ENCODE peak calls at places on chromosomes 4 and X, in seven cellular contexts. L is WERI-Rb-1; W is activated T-cell treated with anti-CD3 and anti-CD28 coated beads, Interleukin-2, amount 50 U/mL, for 24 hours; Z is ascending aorta; S is lower lobe of right lung; E is A549; K is GM04504. A is an unnamed sample.

GRCh38 chr4:98673978-98674377 is 15.6 kb upstream of the TSPAN5 start:
- DNase-seq in Z (no peak), S (no peak), W (no peak), K (no peak), E (no peak), L (no peak), A (no peak)

GRCh38 chr4:53654300-53654758 is 63.0 kb upstream of the LNX1 start:
- DNase-seq in S (no peak), K (peak), Z (peak), L (no peak), E (no peak), W (no peak), A (no peak)

GRCh38 chr4:140862182-140862442 is 105.9 kb upstream of the TBC1D9 start:
- DNase-seq in E (no peak), L (no peak), W (no peak), K (no peak), Z (no peak), S (no peak), A (no peak)

GRCh38 chr4:133152801-133153526 is 3.9 kb downstream of the PCDH10 start:
- DNase-seq in Z (peak), K (no peak), E (no peak), S (no peak), W (no peak), L (no peak), A (no peak)

GRCh38 chr4:175066923-175067627 is 148.9 kb downstream of the ADAM29 start:
- DNase-seq in K (no peak), E (no peak), L (no peak), S (no peak), Z (no peak), W (no peak), A (no peak)

GRCh38 chrX:110038900-110039299 is 36.0 kb downstream of the TMEM164 start:
- DNase-seq in L (no peak), E (no peak), W (no peak), S (no peak), Z (no peak), K (no peak), A (no peak)

GRCh38 chr4:25090516-25090915 is 59.8 kb upstream of the LGI2 start:
- DNase-seq in W (no peak), K (no peak), S (no peak), Z (no peak), L (no peak), E (no peak), A (no peak)

GRCh38 chrX:54178100-54178940 is 4.7 kb downstream of the FAM120C start:
- DNase-seq in W (no peak), S (no peak), E (peak), K (no peak), L (no peak), Z (no peak), A (no peak)

GRCh38 chr4:15778191-15778741 is at the start of gene CD38:
- DNase-seq in W (peak), E (peak), S (peak), K (no peak), L (no peak), Z (no peak), A (no peak)

GRCh38 chr4:16573181-16573580 is 325.3 kb downstream of the LDB2 start:
- DNase-seq in E (no peak), L (no peak), K (no peak), W (no peak), Z (no peak), S (no peak), A (no peak)

GRCh38 chrX:119062750-119063374 is 9.9 kb upstream of the CT47C1 start:
- DNase-seq in E (no peak), K (no peak), S (no peak), W (no peak), L (no peak), Z (no peak), A (no peak)

GRCh38 chr4:28482580-28482979 is 1621.9 kb downstream of the STIM2 start:
- DNase-seq in K (no peak), L (no peak), E (no peak), W (no peak), Z (no peak), S (no peak), A (no peak)

GRCh38 chr4:185737489-185738037 is 74.4 kb downstream of the SORBS2 start:
- DNase-seq in S (no peak), Z (no peak), E (no peak), K (no peak), L (no peak), W (no peak), A (no peak)

GRCh38 chr4:86033171-86033570 is 326.7 kb downstream of the MAPK10 start:
- DNase-seq in L (no peak), K (peak), Z (peak), W (no peak), E (no peak), S (peak), A (no peak)

GRCh38 chrX:147476008-147476407 is 435.7 kb upstream of the FMR1 start:
- DNase-seq in S (no peak), K (no peak), L (no peak), W (no peak), E (peak), Z (no peak), A (no peak)

GRCh38 chr4:14115106-14115505 is 487.6 kb upstream of the BOD1L1 start:
- DNase-seq in Z (no peak), S (no peak), L (peak), K (no peak), E (no peak), W (no peak), A (no peak)

GRCh38 chr4:48780867-48781219 is 764 bp upstream of the FRYL start:
- DNase-seq in W (no peak), Z (peak), E (no peak), L (no peak), K (peak), S (no peak), A (no peak)

GRCh38 chr4:56689231-56689630 is 8.1 kb upstream of the HOPX start:
- DNase-seq in W (no peak), S (no peak), K (no peak), E (no peak), L (no peak), Z (no peak), A (no peak)

GRCh38 chrX:8845060-8845459 is 43.9 kb upstream of the FAM9A start:
- DNase-seq in Z (no peak), S (no peak), W (no peak), K (no peak), L (no peak), E (peak), A (no peak)

GRCh38 chrX:107440692-107441091 is 8.8 kb upstream of the FRMPD3 start:
- DNase-seq in Z (no peak), E (no peak), K (no peak), L (no peak), S (no peak), W (no peak), A (no peak)

GRCh38 chr4:119139822-119140252 is 4.2 kb downstream of the MYOZ2 start:
- DNase-seq in L (no peak), K (no peak), S (no peak), E (no peak), W (no peak), Z (no peak), A (no peak)

GRCh38 chr4:85994576-85994975 is 365.3 kb downstream of the MAPK10 start:
- DNase-seq in W (no peak), K (no peak), L (no peak), S (no peak), Z (no peak), E (no peak), A (no peak)

GRCh38 chr4:39029752-39030694 is 2.2 kb downstream of the TMEM156 start:
- DNase-seq in K (no peak), Z (no peak), W (no peak), L (no peak), S (no peak), E (peak), A (no peak)

GRCh38 chrX:5575407-5575806 is 653.3 kb downstream of the NLGN4X start:
- DNase-seq in E (no peak), Z (no peak), S (no peak), W (no peak), K (no peak), L (no peak), A (no peak)

GRCh38 chr4:182801626-182802025 is 115.6 kb downstream of the DCTD start:
- DNase-seq in L (no peak), Z (no peak), W (no peak), K (no peak), S (no peak), E (no peak), A (no peak)

GRCh38 chrX:51860679-51861078 is 32.7 kb upstream of the MAGED1 start:
- DNase-seq in E (peak), W (no peak), Z (no peak), S (no peak), K (no peak), L (peak), A (no peak)

GRCh38 chr4:3330682-3331081 is 37.9 kb downstream of the RGS12 start:
- DNase-seq in K (no peak), S (no peak), W (peak), L (no peak), E (no peak), Z (no peak), A (no peak)

GRCh38 chr4:108018038-108018883 is 28.6 kb downstream of the HADH start:
- DNase-seq in W (peak), K (peak), S (peak), L (peak), Z (peak), E (peak), A (peak)

GRCh38 chr4:72397314-72397713 is 171.7 kb downstream of the ADAMTS3 start:
- DNase-seq in Z (no peak), E (no peak), K (no peak), S (peak), W (no peak), L (no peak), A (no peak)

GRCh38 chrX:48491809-48492208 is 15.8 kb downstream of the FTSJ1 start:
- DNase-seq in Z (no peak), K (no peak), S (no peak), W (no peak), L (no peak), E (no peak), A (no peak)

GRCh38 chrX:95248386-95248785 is 1436.3 kb upstream of the DIAPH2 start:
- DNase-seq in L (no peak), S (no peak), W (no peak), Z (no peak), K (no peak), E (no peak), A (no peak)

GRCh38 chr4:1040344-1041146 is 29.1 kb downstream of the FGFRL1 start:
- DNase-seq in Z (no peak), L (no peak), K (no peak), W (no peak), S (no peak), E (no peak), A (no peak)

GRCh38 chr4:5033266-5033945 is 14.1 kb upstream of the CYTL1 start:
- DNase-seq in K (no peak), L (no peak), E (no peak), S (no peak), W (no peak), Z (peak), A (no peak)

GRCh38 chrX:107677501-107677901 is 49.2 kb downstream of the PRPS1 start:
- DNase-seq in L (no peak), E (no peak), K (no peak), Z (peak), W (no peak), S (no peak), A (no peak)

GRCh38 chr4:126957555-126958440 is 675.0 kb upstream of the INTU start:
- DNase-seq in L (no peak), Z (no peak), K (no peak), W (no peak), S (no peak), E (no peak), A (no peak)

GRCh38 chrX:118181030-118181429 is 64.4 kb upstream of the KLHL13 start:
- DNase-seq in L (no peak), W (no peak), Z (no peak), S (no peak), E (no peak), K (no peak), A (no peak)

GRCh38 chr4:56907489-56908205 is at the start of gene REST:
- DNase-seq in Z (peak), W (peak), E (peak), S (peak), K (peak), L (peak), A (no peak)